ENCODE peak calls at places on chromosome 4, in six cellular contexts. One of them, this sample, is unnamed.

GRCh38 chr4:8747896-8748575 is 123.6 kb downstream of the HMX1 start:
- DNase-seq in neural progenitor cell: no peak
- DNase-seq in A549: no peak
- DNase-seq in tibial artery: peak
- DNase-seq in aorta: peak
- DNase-seq in PC-3: no peak
- DNase-seq in this sample: no peak

GRCh38 chr4:87354168-87355102 is 31.8 kb upstream of the HSD17B13 start:
- DNase-seq in neural progenitor cell: no peak
- DNase-seq in A549: no peak
- DNase-seq in tibial artery: peak
- DNase-seq in aorta: no peak
- DNase-seq in PC-3: peak
- DNase-seq in this sample: no peak

GRCh38 chr4:8769645-8770517 is 101.8 kb downstream of the HMX1 start:
- DNase-seq in neural progenitor cell: no peak
- DNase-seq in A549: no peak
- DNase-seq in tibial artery: peak
- DNase-seq in aorta: peak
- DNase-seq in PC-3: no peak
- DNase-seq in this sample: no peak

GRCh38 chr4:32569844-32570243 is 1849.7 kb downstream of the PCDH7 start:
- DNase-seq in neural progenitor cell: no peak
- DNase-seq in A549: no peak
- DNase-seq in tibial artery: no peak
- DNase-seq in aorta: no peak
- DNase-seq in PC-3: no peak
- DNase-seq in this sample: no peak

GRCh38 chr4:74223801-74224200 is 65.9 kb downstream of the MTHFD2L start:
- DNase-seq in neural progenitor cell: no peak
- DNase-seq in A549: no peak
- DNase-seq in tibial artery: no peak
- DNase-seq in aorta: no peak
- DNase-seq in PC-3: peak
- DNase-seq in this sample: no peak

GRCh38 chr4:47084795-47085194 is 53.4 kb downstream of the GABRB1 start:
- DNase-seq in neural progenitor cell: no peak
- DNase-seq in A549: no peak
- DNase-seq in tibial artery: no peak
- DNase-seq in aorta: no peak
- DNase-seq in PC-3: no peak
- DNase-seq in this sample: no peak

GRCh38 chr4:48403358-48403757 is 62.0 kb downstream of the SLAIN2 start:
- DNase-seq in neural progenitor cell: no peak
- DNase-seq in A549: no peak
- DNase-seq in tibial artery: no peak
- DNase-seq in aorta: no peak
- DNase-seq in PC-3: no peak
- DNase-seq in this sample: no peak

GRCh38 chr4:148054275-148054674 is 322.4 kb downstream of the ARHGAP10 start:
- DNase-seq in neural progenitor cell: no peak
- DNase-seq in A549: peak
- DNase-seq in tibial artery: no peak
- DNase-seq in aorta: no peak
- DNase-seq in PC-3: peak
- DNase-seq in this sample: no peak

GRCh38 chr4:156576946-156577345 is 394.7 kb downstream of the PDGFC start:
- DNase-seq in neural progenitor cell: no peak
- DNase-seq in A549: no peak
- DNase-seq in tibial artery: no peak
- DNase-seq in aorta: no peak
- DNase-seq in PC-3: no peak
- DNase-seq in this sample: no peak

GRCh38 chr4:139229534-139230039 is 50.4 kb downstream of the MGARP start:
- DNase-seq in neural progenitor cell: peak
- DNase-seq in A549: peak
- DNase-seq in tibial artery: no peak
- DNase-seq in aorta: no peak
- DNase-seq in PC-3: peak
- DNase-seq in this sample: peak

GRCh38 chr4:123826896-123827295 is 430.3 kb downstream of the SPRY1 start:
- DNase-seq in neural progenitor cell: no peak
- DNase-seq in A549: no peak
- DNase-seq in tibial artery: no peak
- DNase-seq in aorta: no peak
- DNase-seq in PC-3: peak
- DNase-seq in this sample: peak

GRCh38 chr4:107278791-107279481 is 242.8 kb upstream of the DKK2 start:
- DNase-seq in neural progenitor cell: no peak
- DNase-seq in A549: no peak
- DNase-seq in tibial artery: no peak
- DNase-seq in aorta: no peak
- DNase-seq in PC-3: no peak
- DNase-seq in this sample: no peak

GRCh38 chr4:91426725-91427124 is 877.0 kb upstream of the GRID2 start:
- DNase-seq in neural progenitor cell: no peak
- DNase-seq in A549: no peak
- DNase-seq in tibial artery: no peak
- DNase-seq in aorta: no peak
- DNase-seq in PC-3: peak
- DNase-seq in this sample: no peak

GRCh38 chr4:39729557-39729956 is 31.6 kb downstream of the UBE2K start:
- DNase-seq in neural progenitor cell: no peak
- DNase-seq in A549: no peak
- DNase-seq in tibial artery: no peak
- DNase-seq in aorta: no peak
- DNase-seq in PC-3: no peak
- DNase-seq in this sample: no peak

GRCh38 chr4:139977838-139978604 is 176.0 kb downstream of the MAML3 start:
- DNase-seq in neural progenitor cell: no peak
- DNase-seq in A549: no peak
- DNase-seq in tibial artery: no peak
- DNase-seq in aorta: no peak
- DNase-seq in PC-3: no peak
- DNase-seq in this sample: no peak

GRCh38 chr4:26356067-26356466 is 35.3 kb downstream of the RBPJ start:
- DNase-seq in neural progenitor cell: no peak
- DNase-seq in A549: no peak
- DNase-seq in tibial artery: no peak
- DNase-seq in aorta: no peak
- DNase-seq in PC-3: peak
- DNase-seq in this sample: no peak

GRCh38 chr4:7632341-7632740 is 197.6 kb upstream of the PSAPL1 start:
- DNase-seq in neural progenitor cell: no peak
- DNase-seq in A549: no peak
- DNase-seq in tibial artery: no peak
- DNase-seq in aorta: no peak
- DNase-seq in PC-3: no peak
- DNase-seq in this sample: no peak

GRCh38 chr4:122577189-122577553 is 43.7 kb downstream of the IL21 start:
- DNase-seq in neural progenitor cell: no peak
- DNase-seq in A549: no peak
- DNase-seq in tibial artery: no peak
- DNase-seq in aorta: no peak
- DNase-seq in PC-3: no peak
- DNase-seq in this sample: no peak

GRCh38 chr4:146916479-146917076 is 29.1 kb downstream of the TTC29 start:
- DNase-seq in neural progenitor cell: peak
- DNase-seq in A549: peak
- DNase-seq in tibial artery: no peak
- DNase-seq in aorta: no peak
- DNase-seq in PC-3: peak
- DNase-seq in this sample: no peak

GRCh38 chr4:74545488-74545887 is 100.6 kb downstream of the AREG start:
- DNase-seq in neural progenitor cell: no peak
- DNase-seq in A549: peak
- DNase-seq in tibial artery: peak
- DNase-seq in aorta: peak
- DNase-seq in PC-3: peak
- DNase-seq in this sample: no peak

GRCh38 chr4:10041036-10041435 is 19.7 kb upstream of the SLC2A9 start:
- DNase-seq in neural progenitor cell: no peak
- DNase-seq in A549: no peak
- DNase-seq in tibial artery: no peak
- DNase-seq in aorta: no peak
- DNase-seq in PC-3: no peak
- DNase-seq in this sample: no peak

GRCh38 chr4:109979932-109980717 is 67.4 kb downstream of the EGF start:
- DNase-seq in neural progenitor cell: no peak
- DNase-seq in A549: peak
- DNase-seq in tibial artery: no peak
- DNase-seq in aorta: no peak
- DNase-seq in PC-3: peak
- DNase-seq in this sample: no peak

DNA sequence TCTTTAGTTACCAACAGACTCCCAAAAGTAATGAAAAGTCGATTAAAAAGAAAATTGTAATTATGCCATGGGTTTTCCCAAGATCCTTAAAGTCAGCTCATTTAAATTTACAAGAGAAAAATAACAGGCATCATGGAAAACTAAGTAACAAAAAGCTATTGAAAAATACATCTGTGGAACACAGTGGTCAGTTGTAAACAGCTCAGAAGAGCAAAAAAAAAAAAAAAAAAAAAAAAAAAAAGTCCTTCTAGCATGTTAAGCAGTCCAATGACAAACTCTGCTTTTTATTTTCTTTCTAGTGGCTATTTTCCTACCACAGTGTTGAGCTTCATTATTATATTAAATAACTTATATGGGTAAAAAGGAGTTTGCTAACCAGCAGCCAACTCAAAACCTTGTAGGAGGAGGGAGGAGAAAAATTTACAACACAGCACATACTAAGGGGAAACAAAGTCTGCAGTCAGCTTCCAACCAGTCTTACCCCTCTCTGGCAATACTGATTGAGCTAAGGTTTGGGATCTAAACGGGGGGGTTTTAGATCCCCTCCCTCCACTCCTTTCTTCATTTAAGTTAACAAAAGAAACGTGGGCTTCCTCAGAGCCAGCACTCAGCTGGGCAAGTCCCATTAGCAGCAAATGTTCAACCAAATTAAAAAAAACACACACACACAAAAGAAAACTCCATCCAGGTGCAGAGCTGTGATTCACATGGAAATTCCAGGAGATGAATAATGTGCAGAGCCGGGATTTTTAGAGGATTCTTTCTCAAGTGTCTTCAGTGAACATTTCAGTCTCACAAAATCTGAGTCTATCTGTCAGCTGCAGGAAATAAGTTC is 44.7 kb downstream of the RASGEF1B start:
- DNase-seq in neural progenitor cell: peak
- DNase-seq in A549: no peak
- DNase-seq in tibial artery: no peak
- DNase-seq in aorta: no peak
- DNase-seq in PC-3: no peak
- DNase-seq in this sample: no peak
- H3K4me3 ChIP-seq in neural progenitor cell: peak
- H3K4me3 ChIP-seq in A549: no peak
- H3K4me3 ChIP-seq in tibial artery: no peak
- H3K4me3 ChIP-seq in aorta: no peak
- H3K4me3 ChIP-seq in PC-3: no peak
- H3K4me3 ChIP-seq in this sample: no peak

GRCh38 chr4:183989471-183989870 is 84.4 kb downstream of the STOX2 start:
- DNase-seq in neural progenitor cell: no peak
- DNase-seq in A549: no peak
- DNase-seq in tibial artery: no peak
- DNase-seq in aorta: no peak
- DNase-seq in PC-3: no peak
- DNase-seq in this sample: no peak
- H3K27ac ChIP-seq in neural progenitor cell: no peak
- H3K27ac ChIP-seq in A549: peak
- H3K27ac ChIP-seq in tibial artery: no peak
- H3K27ac ChIP-seq in aorta: no peak
- H3K27ac ChIP-seq in PC-3: no peak
- H3K27ac ChIP-seq in this sample: peak

GRCh38 chr4:36042122-36042970 is 202.0 kb downstream of the ARAP2 start:
- DNase-seq in neural progenitor cell: no peak
- DNase-seq in A549: no peak
- DNase-seq in tibial artery: no peak
- DNase-seq in aorta: no peak
- DNase-seq in PC-3: no peak
- DNase-seq in this sample: no peak
- H3K4me3 ChIP-seq in neural progenitor cell: no peak
- H3K4me3 ChIP-seq in A549: no peak
- H3K4me3 ChIP-seq in tibial artery: no peak
- H3K4me3 ChIP-seq in aorta: no peak
- H3K4me3 ChIP-seq in PC-3: no peak
- H3K4me3 ChIP-seq in this sample: no peak

GRCh38 chr4:38190717-38191178 is 230.6 kb downstream of the PTTG2 start:
- DNase-seq in neural progenitor cell: peak
- DNase-seq in A549: no peak
- DNase-seq in tibial artery: peak
- DNase-seq in aorta: peak
- DNase-seq in PC-3: peak
- DNase-seq in this sample: peak
- H3K27ac ChIP-seq in neural progenitor cell: no peak
- H3K27ac ChIP-seq in A549: peak
- H3K27ac ChIP-seq in tibial artery: peak
- H3K27ac ChIP-seq in aorta: peak
- H3K27ac ChIP-seq in PC-3: peak
- H3K27ac ChIP-seq in this sample: peak

GRCh38 chr4:150236626-150237025 is 158.4 kb downstream of the DCLK2 start:
- DNase-seq in neural progenitor cell: no peak
- DNase-seq in A549: peak
- DNase-seq in tibial artery: no peak
- DNase-seq in aorta: no peak
- DNase-seq in PC-3: peak
- DNase-seq in this sample: no peak
- H3K4me3 ChIP-seq in neural progenitor cell: no peak
- H3K4me3 ChIP-seq in A549: no peak
- H3K4me3 ChIP-seq in tibial artery: no peak
- H3K4me3 ChIP-seq in aorta: no peak
- H3K4me3 ChIP-seq in PC-3: no peak
- H3K4me3 ChIP-seq in this sample: no peak

GRCh38 chr4:179804440-179804839 is 2362.2 kb upstream of the AGA start:
- DNase-seq in neural progenitor cell: no peak
- DNase-seq in A549: no peak
- DNase-seq in tibial artery: no peak
- DNase-seq in aorta: no peak
- DNase-seq in PC-3: no peak
- DNase-seq in this sample: no peak
- H3K27ac ChIP-seq in neural progenitor cell: no peak
- H3K27ac ChIP-seq in A549: no peak
- H3K27ac ChIP-seq in tibial artery: no peak
- H3K27ac ChIP-seq in aorta: no peak
- H3K27ac ChIP-seq in PC-3: no peak
- H3K27ac ChIP-seq in this sample: no peak